ENCODE peak calls at places on chromosomes 4 and X, in six cellular contexts. P is lower leg skin, Z is tibial artery, Y is astrocyte of the spinal cord, M is ovary, D is RWPE1. H is an unnamed sample.

GRCh38 chrX:68719904-68720614 is 72.6 kb downstream of the STARD8 start:
- DNase-seq in D (no peak), P (peak), Z (no peak), M (no peak), Y (no peak), H (no peak)

GRCh38 chrX:153924149-153924861 is 1.8 kb downstream of the ARHGAP4 start:
- DNase-seq in Y (peak), Z (peak), P (no peak), D (no peak), M (no peak), H (no peak)

GRCh38 chr4:121370729-121371325 is 10.0 kb downstream of the QRFPR start:
- DNase-seq in P (no peak), Z (peak), D (peak), Y (peak), M (no peak), H (no peak)

GRCh38 chrX:140298946-140299345 is 205.9 kb downstream of the SOX3 start:
- DNase-seq in M (no peak), Z (no peak), P (no peak), Y (peak), D (no peak), H (no peak)

GRCh38 chrX:64395568-64395929 is 297 bp upstream of the MTMR8 start:
- DNase-seq in Z (no peak), P (no peak), Y (no peak), M (no peak), D (no peak), H (no peak)

GRCh38 chr4:80305466-80305865 is 30.1 kb upstream of the CFAP299 start:
- DNase-seq in D (no peak), M (no peak), Z (no peak), Y (peak), P (no peak), H (no peak)

GRCh38 chr4:186021461-186022167 is 47.3 kb upstream of the TLR3 start:
- DNase-seq in Z (no peak), P (no peak), D (peak), Y (peak), M (peak), H (peak)

GRCh38 chr4:54742636-54743399 is 85.1 kb downstream of the KIT start:
- DNase-seq in P (no peak), D (no peak), Y (no peak), M (no peak), Z (no peak), H (no peak)

GRCh38 chr4:71607780-71608673 is 175.9 kb downstream of the GC start:
- DNase-seq in Y (peak), P (no peak), Z (no peak), D (peak), M (no peak), H (no peak)

GRCh38 chrX:68383540-68383939 is 49.8 kb downstream of the OPHN1 start:
- DNase-seq in M (no peak), Z (no peak), Y (no peak), P (no peak), D (no peak), H (no peak)

GRCh38 chr4:153799708-153800074 is 10.8 kb upstream of the SFRP2 start:
- DNase-seq in D (no peak), Z (peak), P (peak), M (no peak), Y (no peak), H (no peak)

GRCh38 chrX:155334486-155335316 is at the start of gene CLIC2:
- DNase-seq in M (peak), Z (peak), Y (peak), P (peak), D (peak), H (peak)

GRCh38 chr4:56026596-56026995 is 77.9 kb downstream of the CEP135 start:
- DNase-seq in D (peak), M (no peak), Y (peak), Z (no peak), P (no peak), H (no peak)

GRCh38 chr4:137694138-137694537 is 161.8 kb upstream of the PCDH18 start:
- DNase-seq in Z (peak), P (no peak), M (peak), D (no peak), Y (peak), H (peak)

GRCh38 chr4:171203425-171203824 is 609.8 kb upstream of the GALNTL6 start:
- DNase-seq in M (no peak), Y (peak), Z (no peak), D (peak), P (no peak), H (no peak)

GRCh38 chr4:150145950-150146340 is 67.7 kb downstream of the DCLK2 start:
- DNase-seq in M (no peak), P (no peak), Z (no peak), D (no peak), Y (peak), H (no peak)

GRCh38 chrX:10677490-10677889 is 57.1 kb upstream of the MID1 start:
- DNase-seq in D (no peak), P (no peak), Y (no peak), M (no peak), Z (peak), H (no peak)

GRCh38 chr4:81491943-81492342 is 20.2 kb upstream of the RASGEF1B start:
- DNase-seq in Z (no peak), Y (peak), P (no peak), M (no peak), D (no peak), H (no peak)

GRCh38 chrX:12269484-12269883 is 131.2 kb downstream of the FRMPD4 start:
- DNase-seq in Y (no peak), Z (no peak), P (no peak), M (no peak), D (peak), H (no peak)

GRCh38 chrX:88202149-88202548 is 544.9 kb upstream of the CPXCR1 start:
- DNase-seq in P (no peak), D (no peak), Z (no peak), Y (no peak), M (no peak), H (no peak)
- TF ChIP-seq CTCF in P (no peak), D (no peak), Z (no peak), Y (no peak), M (no peak), H (no peak)

GRCh38 chr4:82842593-82842992 is 44.0 kb upstream of the SCD5 start:
- DNase-seq in Z (no peak), P (no peak), D (peak), Y (no peak), M (no peak), H (no peak)
- TF ChIP-seq CTCF in Z (no peak), P (no peak), D (peak), Y (peak), M (no peak), H (no peak)

GRCh38 chr4:17511950-17512795 is at the start of gene QDPR:
- DNase-seq in Y (peak), D (peak), Z (peak), P (peak), M (peak), H (peak)
- TF ChIP-seq CTCF in Y (peak), D (peak), Z (peak), P (no peak), M (no peak), H (peak)

GRCh38 chr4:141702472-141703182 is 66.2 kb downstream of the IL15 start:
- DNase-seq in P (no peak), M (no peak), Z (no peak), Y (peak), D (no peak), H (no peak)
- TF ChIP-seq CTCF in P (no peak), M (no peak), Z (no peak), Y (no peak), D (no peak), H (no peak)

GRCh38 chrX:19514791-19515614 is at the start of gene MAP3K15:
- DNase-seq in M (peak), P (peak), Z (no peak), D (no peak), Y (no peak), H (no peak)
- TF ChIP-seq CTCF in M (no peak), P (no peak), Z (no peak), D (no peak), Y (no peak), H (no peak)

H was measured in heart right ventricle.